ENCODE peak calls at places on chromosomes 6 and 20, in five cellular contexts. One of them, this sample, is unnamed.

GRCh38 chr6:79635179-79635578 is 4.0 kb downstream of the SH3BGRL2 start:
- DNase-seq in stimulated activated CD4-positive, alpha-beta T cell treated with anti-CD3 and anti-CD28 coated beads, Interleukin-2, amount 100 ng/mL, for 24 hours: no peak
- DNase-seq in GM10248: no peak
- DNase-seq in aorta: no peak
- DNase-seq in pancreas: no peak
- DNase-seq in this sample: peak

GRCh38 chr20:19990911-19991707 is 26.1 kb upstream of the NAA20 start:
- DNase-seq in aorta: no peak
- DNase-seq in GM10248: no peak
- DNase-seq in pancreas: no peak
- DNase-seq in stimulated activated CD4-positive, alpha-beta T cell treated with anti-CD3 and anti-CD28 coated beads, Interleukin-2, amount 100 ng/mL, for 24 hours: no peak
- DNase-seq in this sample: no peak

GRCh38 chr6:64872633-64873032 is 834.4 kb downstream of the EYS start:
- DNase-seq in GM10248: no peak
- DNase-seq in stimulated activated CD4-positive, alpha-beta T cell treated with anti-CD3 and anti-CD28 coated beads, Interleukin-2, amount 100 ng/mL, for 24 hours: no peak
- DNase-seq in aorta: no peak
- DNase-seq in pancreas: no peak
- DNase-seq in this sample: no peak

GRCh38 chr20:16363832-16364687 is 209.2 kb downstream of the KIF16B start:
- DNase-seq in aorta: no peak
- DNase-seq in stimulated activated CD4-positive, alpha-beta T cell treated with anti-CD3 and anti-CD28 coated beads, Interleukin-2, amount 100 ng/mL, for 24 hours: no peak
- DNase-seq in GM10248: no peak
- DNase-seq in pancreas: no peak
- DNase-seq in this sample: no peak

GRCh38 chr6:135637701-135638100 is 140.2 kb upstream of the AHI1 start:
- DNase-seq in GM10248: no peak
- DNase-seq in pancreas: no peak
- DNase-seq in stimulated activated CD4-positive, alpha-beta T cell treated with anti-CD3 and anti-CD28 coated beads, Interleukin-2, amount 100 ng/mL, for 24 hours: no peak
- DNase-seq in aorta: no peak
- DNase-seq in this sample: no peak

GRCh38 chr20:37390891-37391525 is 45.1 kb downstream of the SRC start:
- DNase-seq in pancreas: peak
- DNase-seq in aorta: peak
- DNase-seq in stimulated activated CD4-positive, alpha-beta T cell treated with anti-CD3 and anti-CD28 coated beads, Interleukin-2, amount 100 ng/mL, for 24 hours: no peak
- DNase-seq in GM10248: no peak
- DNase-seq in this sample: no peak

GRCh38 chr20:47610247-47610944 is 108.7 kb downstream of the NCOA3 start:
- DNase-seq in GM10248: peak
- DNase-seq in stimulated activated CD4-positive, alpha-beta T cell treated with anti-CD3 and anti-CD28 coated beads, Interleukin-2, amount 100 ng/mL, for 24 hours: peak
- DNase-seq in pancreas: no peak
- DNase-seq in aorta: no peak
- DNase-seq in this sample: peak

GRCh38 chr20:63061701-63062100 is 54.9 kb upstream of the BHLHE23 start:
- DNase-seq in GM10248: no peak
- DNase-seq in stimulated activated CD4-positive, alpha-beta T cell treated with anti-CD3 and anti-CD28 coated beads, Interleukin-2, amount 100 ng/mL, for 24 hours: no peak
- DNase-seq in pancreas: peak
- DNase-seq in aorta: no peak
- DNase-seq in this sample: no peak

GRCh38 chr20:20463933-20464374 is 96.0 kb downstream of the INSM1 start:
- DNase-seq in pancreas: no peak
- DNase-seq in stimulated activated CD4-positive, alpha-beta T cell treated with anti-CD3 and anti-CD28 coated beads, Interleukin-2, amount 100 ng/mL, for 24 hours: no peak
- DNase-seq in GM10248: no peak
- DNase-seq in aorta: no peak
- DNase-seq in this sample: no peak

GRCh38 chr6:56259682-56260081 is 12.3 kb upstream of the COL21A1 start:
- DNase-seq in pancreas: no peak
- DNase-seq in GM10248: no peak
- DNase-seq in stimulated activated CD4-positive, alpha-beta T cell treated with anti-CD3 and anti-CD28 coated beads, Interleukin-2, amount 100 ng/mL, for 24 hours: no peak
- DNase-seq in aorta: no peak
- DNase-seq in this sample: no peak

GRCh38 chr20:25045343-25045712 is 12.6 kb downstream of the ACSS1 start:
- DNase-seq in pancreas: peak
- DNase-seq in aorta: peak
- DNase-seq in GM10248: no peak
- DNase-seq in stimulated activated CD4-positive, alpha-beta T cell treated with anti-CD3 and anti-CD28 coated beads, Interleukin-2, amount 100 ng/mL, for 24 hours: no peak
- DNase-seq in this sample: no peak

GRCh38 chr20:49186535-49187329 is 1.4 kb downstream of the STAU1 start:
- DNase-seq in aorta: peak
- DNase-seq in pancreas: peak
- DNase-seq in stimulated activated CD4-positive, alpha-beta T cell treated with anti-CD3 and anti-CD28 coated beads, Interleukin-2, amount 100 ng/mL, for 24 hours: peak
- DNase-seq in GM10248: peak
- DNase-seq in this sample: no peak

GRCh38 chr6:99492137-99492536 is 23.1 kb downstream of the USP45 start:
- DNase-seq in pancreas: no peak
- DNase-seq in stimulated activated CD4-positive, alpha-beta T cell treated with anti-CD3 and anti-CD28 coated beads, Interleukin-2, amount 100 ng/mL, for 24 hours: no peak
- DNase-seq in GM10248: no peak
- DNase-seq in aorta: no peak
- DNase-seq in this sample: no peak

GRCh38 chr20:44362466-44362940 is 7.0 kb downstream of the HNF4A start:
- DNase-seq in GM10248: no peak
- DNase-seq in pancreas: no peak
- DNase-seq in stimulated activated CD4-positive, alpha-beta T cell treated with anti-CD3 and anti-CD28 coated beads, Interleukin-2, amount 100 ng/mL, for 24 hours: no peak
- DNase-seq in aorta: no peak
- DNase-seq in this sample: no peak

GRCh38 chr6:84618046-84618752 is 146.2 kb downstream of the TBX18 start:
- DNase-seq in GM10248: no peak
- DNase-seq in aorta: no peak
- DNase-seq in stimulated activated CD4-positive, alpha-beta T cell treated with anti-CD3 and anti-CD28 coated beads, Interleukin-2, amount 100 ng/mL, for 24 hours: no peak
- DNase-seq in pancreas: no peak
- DNase-seq in this sample: peak

GRCh38 chr20:34283844-34284243 is 19.3 kb downstream of the AHCY start:
- DNase-seq in aorta: no peak
- DNase-seq in GM10248: no peak
- DNase-seq in pancreas: no peak
- DNase-seq in stimulated activated CD4-positive, alpha-beta T cell treated with anti-CD3 and anti-CD28 coated beads, Interleukin-2, amount 100 ng/mL, for 24 hours: no peak
- DNase-seq in this sample: no peak

GRCh38 chr20:4043329-4043728 is 28.0 kb upstream of the RNF24 start:
- DNase-seq in pancreas: no peak
- DNase-seq in GM10248: no peak
- DNase-seq in aorta: no peak
- DNase-seq in stimulated activated CD4-positive, alpha-beta T cell treated with anti-CD3 and anti-CD28 coated beads, Interleukin-2, amount 100 ng/mL, for 24 hours: no peak
- DNase-seq in this sample: no peak

GRCh38 chr6:169863149-169863525 is 111.7 kb downstream of the ERMARD start:
- DNase-seq in GM10248: no peak
- DNase-seq in stimulated activated CD4-positive, alpha-beta T cell treated with anti-CD3 and anti-CD28 coated beads, Interleukin-2, amount 100 ng/mL, for 24 hours: no peak
- DNase-seq in aorta: no peak
- DNase-seq in pancreas: peak
- DNase-seq in this sample: no peak

GRCh38 chr20:47969426-47969825 is 184.1 kb upstream of the SULF2 start:
- DNase-seq in GM10248: no peak
- DNase-seq in stimulated activated CD4-positive, alpha-beta T cell treated with anti-CD3 and anti-CD28 coated beads, Interleukin-2, amount 100 ng/mL, for 24 hours: no peak
- DNase-seq in pancreas: no peak
- DNase-seq in aorta: no peak
- DNase-seq in this sample: no peak

GRCh38 chr6:166955865-166956443 is 396 bp downstream of the RNASET2 start:
- DNase-seq in aorta: no peak
- DNase-seq in GM10248: no peak
- DNase-seq in stimulated activated CD4-positive, alpha-beta T cell treated with anti-CD3 and anti-CD28 coated beads, Interleukin-2, amount 100 ng/mL, for 24 hours: no peak
- DNase-seq in pancreas: no peak
- DNase-seq in this sample: no peak

GRCh38 chr6:139644821-139645220 is 270.4 kb upstream of the CITED2 start:
- DNase-seq in GM10248: no peak
- DNase-seq in stimulated activated CD4-positive, alpha-beta T cell treated with anti-CD3 and anti-CD28 coated beads, Interleukin-2, amount 100 ng/mL, for 24 hours: no peak
- DNase-seq in aorta: no peak
- DNase-seq in pancreas: no peak
- DNase-seq in this sample: no peak

GRCh38 chr6:49639177-49639817 is 2.7 kb upstream of the RHAG start:
- DNase-seq in GM10248: no peak
- DNase-seq in pancreas: no peak
- DNase-seq in aorta: no peak
- DNase-seq in stimulated activated CD4-positive, alpha-beta T cell treated with anti-CD3 and anti-CD28 coated beads, Interleukin-2, amount 100 ng/mL, for 24 hours: no peak
- DNase-seq in this sample: no peak

GRCh38 chr6:142401838-142402237 is 100.0 kb downstream of the ADGRG6 start:
- DNase-seq in pancreas: no peak
- DNase-seq in stimulated activated CD4-positive, alpha-beta T cell treated with anti-CD3 and anti-CD28 coated beads, Interleukin-2, amount 100 ng/mL, for 24 hours: no peak
- DNase-seq in aorta: no peak
- DNase-seq in GM10248: no peak
- DNase-seq in this sample: no peak

GRCh38 chr20:36613974-36614373 is 8.4 kb downstream of the RAB5IF start:
- DNase-seq in pancreas: peak
- DNase-seq in stimulated activated CD4-positive, alpha-beta T cell treated with anti-CD3 and anti-CD28 coated beads, Interleukin-2, amount 100 ng/mL, for 24 hours: no peak
- DNase-seq in aorta: no peak
- DNase-seq in GM10248: no peak
- DNase-seq in this sample: no peak

GRCh38 chr6:124234806-124235205 is 431.1 kb downstream of the NKAIN2 start:
- DNase-seq in stimulated activated CD4-positive, alpha-beta T cell treated with anti-CD3 and anti-CD28 coated beads, Interleukin-2, amount 100 ng/mL, for 24 hours: no peak
- DNase-seq in aorta: no peak
- DNase-seq in pancreas: no peak
- DNase-seq in GM10248: no peak
- DNase-seq in this sample: no peak

GRCh38 chr6:38775870-38776269 is 60.8 kb downstream of the DNAH8 start:
- DNase-seq in aorta: no peak
- DNase-seq in GM10248: peak
- DNase-seq in pancreas: no peak
- DNase-seq in stimulated activated CD4-positive, alpha-beta T cell treated with anti-CD3 and anti-CD28 coated beads, Interleukin-2, amount 100 ng/mL, for 24 hours: no peak
- DNase-seq in this sample: no peak

GRCh38 chr6:5439749-5440148 is 178.4 kb downstream of the FARS2 start:
- DNase-seq in aorta: no peak
- DNase-seq in stimulated activated CD4-positive, alpha-beta T cell treated with anti-CD3 and anti-CD28 coated beads, Interleukin-2, amount 100 ng/mL, for 24 hours: no peak
- DNase-seq in GM10248: no peak
- DNase-seq in pancreas: no peak
- DNase-seq in this sample: no peak

GRCh38 chr20:30168025-30168799 is 1089.3 kb upstream of the DEFB115 start:
- DNase-seq in aorta: peak
- DNase-seq in pancreas: peak
- DNase-seq in stimulated activated CD4-positive, alpha-beta T cell treated with anti-CD3 and anti-CD28 coated beads, Interleukin-2, amount 100 ng/mL, for 24 hours: peak
- DNase-seq in GM10248: no peak
- DNase-seq in this sample: no peak

GRCh38 chr20:51188941-51189340 is 166.0 kb upstream of the KCNG1 start:
- DNase-seq in pancreas: no peak
- DNase-seq in aorta: no peak
- DNase-seq in GM10248: no peak
- DNase-seq in stimulated activated CD4-positive, alpha-beta T cell treated with anti-CD3 and anti-CD28 coated beads, Interleukin-2, amount 100 ng/mL, for 24 hours: no peak
- DNase-seq in this sample: no peak

GRCh38 chr20:53935353-53936084 is 134.9 kb downstream of the BCAS1 start:
- DNase-seq in stimulated activated CD4-positive, alpha-beta T cell treated with anti-CD3 and anti-CD28 coated beads, Interleukin-2, amount 100 ng/mL, for 24 hours: no peak
- DNase-seq in GM10248: no peak
- DNase-seq in pancreas: no peak
- DNase-seq in aorta: no peak
- DNase-seq in this sample: no peak

GRCh38 chr6:24205020-24205492 is 79.0 kb downstream of the NRSN1 start:
- DNase-seq in GM10248: peak
- DNase-seq in stimulated activated CD4-positive, alpha-beta T cell treated with anti-CD3 and anti-CD28 coated beads, Interleukin-2, amount 100 ng/mL, for 24 hours: no peak
- DNase-seq in aorta: no peak
- DNase-seq in pancreas: no peak
- DNase-seq in this sample: peak

GRCh38 chr6:111356551-111356950 is 126.5 kb downstream of the REV3L start:
- DNase-seq in GM10248: no peak
- DNase-seq in stimulated activated CD4-positive, alpha-beta T cell treated with anti-CD3 and anti-CD28 coated beads, Interleukin-2, amount 100 ng/mL, for 24 hours: no peak
- DNase-seq in aorta: no peak
- DNase-seq in pancreas: no peak
- DNase-seq in this sample: no peak

GRCh38 chr6:140566706-140567330 is 1192.4 kb upstream of the CITED2 start:
- DNase-seq in aorta: no peak
- DNase-seq in GM10248: no peak
- DNase-seq in pancreas: no peak
- DNase-seq in stimulated activated CD4-positive, alpha-beta T cell treated with anti-CD3 and anti-CD28 coated beads, Interleukin-2, amount 100 ng/mL, for 24 hours: no peak
- DNase-seq in this sample: peak

GRCh38 chr20:56829788-56830385 is 200.8 kb downstream of the TFAP2C start:
- DNase-seq in aorta: no peak
- DNase-seq in stimulated activated CD4-positive, alpha-beta T cell treated with anti-CD3 and anti-CD28 coated beads, Interleukin-2, amount 100 ng/mL, for 24 hours: no peak
- DNase-seq in GM10248: no peak
- DNase-seq in pancreas: no peak
- DNase-seq in this sample: no peak

GRCh38 chr6:85464722-85465150 is 14.9 kb downstream of the NT5E start:
- DNase-seq in aorta: peak
- DNase-seq in pancreas: no peak
- DNase-seq in stimulated activated CD4-positive, alpha-beta T cell treated with anti-CD3 and anti-CD28 coated beads, Interleukin-2, amount 100 ng/mL, for 24 hours: peak
- DNase-seq in GM10248: no peak
- DNase-seq in this sample: peak